ENCODE peak calls at places on chromosomes 3 and 15, in eight cellular contexts. One of them, this sample, is unnamed.

GRCh38 chr3:14019459-14019858 is 105.2 kb downstream of the CHCHD4 start:
- DNase-seq in HAP-1: no peak
- DNase-seq in upper lobe of left lung: no peak
- DNase-seq in CD4-positive, CD25-positive, alpha-beta regulatory T cell: no peak
- DNase-seq in AG09309: no peak
- DNase-seq in left ventricle myocardium inferior: no peak
- DNase-seq in cardiac fibroblast: no peak
- DNase-seq in right atrium auricular region: no peak
- DNase-seq in this sample: no peak

GRCh38 chr3:17119198-17120072 is 234.7 kb downstream of the PLCL2 start:
- DNase-seq in left ventricle myocardium inferior: no peak
- DNase-seq in AG09309: no peak
- DNase-seq in cardiac fibroblast: no peak
- DNase-seq in CD4-positive, CD25-positive, alpha-beta regulatory T cell: no peak
- DNase-seq in upper lobe of left lung: no peak
- DNase-seq in right atrium auricular region: no peak
- DNase-seq in HAP-1: no peak
- DNase-seq in this sample: no peak

GRCh38 chr3:53833650-53834049 is 12.6 kb downstream of the CHDH start:
- DNase-seq in HAP-1: no peak
- DNase-seq in CD4-positive, CD25-positive, alpha-beta regulatory T cell: no peak
- DNase-seq in upper lobe of left lung: peak
- DNase-seq in right atrium auricular region: no peak
- DNase-seq in left ventricle myocardium inferior: no peak
- DNase-seq in AG09309: no peak
- DNase-seq in cardiac fibroblast: no peak
- DNase-seq in this sample: no peak

GRCh38 chr15:82572311-82572710 is 32.1 kb upstream of the RPS17 start:
- DNase-seq in right atrium auricular region: no peak
- DNase-seq in cardiac fibroblast: no peak
- DNase-seq in AG09309: no peak
- DNase-seq in upper lobe of left lung: no peak
- DNase-seq in CD4-positive, CD25-positive, alpha-beta regulatory T cell: no peak
- DNase-seq in left ventricle myocardium inferior: no peak
- DNase-seq in HAP-1: no peak
- DNase-seq in this sample: no peak

GRCh38 chr3:14555835-14556234 is 15.7 kb upstream of the GRIP2 start:
- DNase-seq in CD4-positive, CD25-positive, alpha-beta regulatory T cell: no peak
- DNase-seq in cardiac fibroblast: no peak
- DNase-seq in HAP-1: peak
- DNase-seq in right atrium auricular region: no peak
- DNase-seq in AG09309: no peak
- DNase-seq in left ventricle myocardium inferior: peak
- DNase-seq in upper lobe of left lung: no peak
- DNase-seq in this sample: no peak

GRCh38 chr15:101042320-101042719 is 123.2 kb downstream of the LRRK1 start:
- DNase-seq in left ventricle myocardium inferior: no peak
- DNase-seq in AG09309: no peak
- DNase-seq in upper lobe of left lung: peak
- DNase-seq in cardiac fibroblast: no peak
- DNase-seq in right atrium auricular region: peak
- DNase-seq in HAP-1: no peak
- DNase-seq in CD4-positive, CD25-positive, alpha-beta regulatory T cell: no peak
- DNase-seq in this sample: no peak

GRCh38 chr3:52472239-52472783 is 16.9 kb downstream of the NISCH start:
- DNase-seq in HAP-1: no peak
- DNase-seq in upper lobe of left lung: no peak
- DNase-seq in right atrium auricular region: no peak
- DNase-seq in CD4-positive, CD25-positive, alpha-beta regulatory T cell: no peak
- DNase-seq in left ventricle myocardium inferior: no peak
- DNase-seq in AG09309: no peak
- DNase-seq in cardiac fibroblast: no peak
- DNase-seq in this sample: no peak

GRCh38 chr3:4813855-4814254 is 165.4 kb upstream of the BHLHE40 start:
- DNase-seq in right atrium auricular region: no peak
- DNase-seq in left ventricle myocardium inferior: no peak
- DNase-seq in CD4-positive, CD25-positive, alpha-beta regulatory T cell: no peak
- DNase-seq in upper lobe of left lung: no peak
- DNase-seq in cardiac fibroblast: no peak
- DNase-seq in HAP-1: no peak
- DNase-seq in AG09309: no peak
- DNase-seq in this sample: no peak

GRCh38 chr15:39300451-39301153 is 280.3 kb upstream of the THBS1 start:
- DNase-seq in right atrium auricular region: no peak
- DNase-seq in AG09309: no peak
- DNase-seq in CD4-positive, CD25-positive, alpha-beta regulatory T cell: no peak
- DNase-seq in upper lobe of left lung: no peak
- DNase-seq in HAP-1: no peak
- DNase-seq in cardiac fibroblast: peak
- DNase-seq in left ventricle myocardium inferior: no peak
- DNase-seq in this sample: peak

GRCh38 chr3:183295211-183295610 is 42.2 kb downstream of the B3GNT5 start:
- DNase-seq in AG09309: peak
- DNase-seq in cardiac fibroblast: peak
- DNase-seq in upper lobe of left lung: peak
- DNase-seq in CD4-positive, CD25-positive, alpha-beta regulatory T cell: no peak
- DNase-seq in right atrium auricular region: no peak
- DNase-seq in HAP-1: no peak
- DNase-seq in left ventricle myocardium inferior: no peak
- DNase-seq in this sample: peak

GRCh38 chr15:41574158-41574557 is 15.1 kb downstream of the TYRO3 start:
- DNase-seq in HAP-1: no peak
- DNase-seq in left ventricle myocardium inferior: no peak
- DNase-seq in cardiac fibroblast: no peak
- DNase-seq in CD4-positive, CD25-positive, alpha-beta regulatory T cell: no peak
- DNase-seq in AG09309: no peak
- DNase-seq in right atrium auricular region: no peak
- DNase-seq in upper lobe of left lung: no peak
- DNase-seq in this sample: no peak

GRCh38 chr3:136617123-136617700 is 135.0 kb downstream of the STAG1 start:
- DNase-seq in cardiac fibroblast: no peak
- DNase-seq in left ventricle myocardium inferior: no peak
- DNase-seq in AG09309: no peak
- DNase-seq in CD4-positive, CD25-positive, alpha-beta regulatory T cell: no peak
- DNase-seq in right atrium auricular region: no peak
- DNase-seq in upper lobe of left lung: no peak
- DNase-seq in HAP-1: no peak
- DNase-seq in this sample: no peak

GRCh38 chr3:182533394-182533793 is 259.9 kb upstream of the ATP11B start:
- DNase-seq in right atrium auricular region: no peak
- DNase-seq in HAP-1: peak
- DNase-seq in cardiac fibroblast: no peak
- DNase-seq in AG09309: no peak
- DNase-seq in upper lobe of left lung: no peak
- DNase-seq in left ventricle myocardium inferior: no peak
- DNase-seq in CD4-positive, CD25-positive, alpha-beta regulatory T cell: no peak
- DNase-seq in this sample: peak

DNA sequence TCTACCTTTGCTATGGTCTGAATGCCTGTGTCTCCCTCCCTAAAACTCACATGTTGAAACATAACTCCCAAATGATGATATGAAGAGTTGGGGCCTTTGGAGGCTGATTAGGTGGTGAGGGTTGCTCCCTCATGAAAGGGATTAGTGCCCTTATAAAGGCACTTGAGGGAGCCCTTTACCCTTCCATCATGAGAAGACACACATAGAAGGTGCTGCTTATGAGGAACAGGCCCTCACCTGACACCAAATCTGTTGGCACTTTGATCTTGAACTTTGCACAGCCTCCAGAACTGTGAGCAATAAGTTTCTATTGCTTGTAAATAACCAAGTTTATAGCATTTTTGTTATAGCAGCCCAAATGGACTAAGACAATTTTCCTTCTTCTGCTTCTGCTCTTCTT is 76.2 kb upstream of the ADAMTS9 start:
- DNase-seq in upper lobe of left lung: no peak
- DNase-seq in cardiac fibroblast: no peak
- DNase-seq in HAP-1: no peak
- DNase-seq in right atrium auricular region: no peak
- DNase-seq in AG09309: no peak
- DNase-seq in left ventricle myocardium inferior: no peak
- DNase-seq in CD4-positive, CD25-positive, alpha-beta regulatory T cell: no peak
- DNase-seq in this sample: peak
- H3K4me3 ChIP-seq in upper lobe of left lung: no peak
- H3K4me3 ChIP-seq in cardiac fibroblast: no peak
- H3K4me3 ChIP-seq in HAP-1: no peak
- H3K4me3 ChIP-seq in right atrium auricular region: no peak
- H3K4me3 ChIP-seq in AG09309: no peak
- H3K4me3 ChIP-seq in left ventricle myocardium inferior: no peak
- H3K4me3 ChIP-seq in CD4-positive, CD25-positive, alpha-beta regulatory T cell: no peak
- H3K4me3 ChIP-seq in this sample: no peak

DNA sequence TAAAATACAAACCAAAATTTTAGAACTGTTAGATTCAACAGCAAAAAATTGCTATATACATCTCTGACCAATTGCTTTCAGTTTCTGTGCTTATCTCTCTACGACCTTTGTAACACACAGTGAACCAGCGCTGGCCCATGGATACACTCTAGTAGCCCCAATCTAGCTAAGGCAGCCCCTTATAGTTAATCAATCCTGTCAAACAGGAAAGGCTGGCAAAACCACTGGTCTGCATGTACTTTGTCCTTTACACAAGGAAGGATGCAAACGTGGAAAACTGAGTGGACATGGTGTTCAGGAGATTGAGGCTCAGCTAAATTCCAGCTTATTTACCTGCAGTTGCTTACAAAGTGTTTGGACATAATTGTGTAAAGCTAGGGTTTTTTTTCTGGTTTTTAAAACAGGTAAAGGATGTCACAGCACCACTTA is 25.9 kb downstream of the ADGRG7 start:
- DNase-seq in HAP-1: no peak
- DNase-seq in right atrium auricular region: no peak
- DNase-seq in left ventricle myocardium inferior: no peak
- DNase-seq in CD4-positive, CD25-positive, alpha-beta regulatory T cell: no peak
- DNase-seq in upper lobe of left lung: no peak
- DNase-seq in AG09309: no peak
- DNase-seq in cardiac fibroblast: no peak
- DNase-seq in this sample: no peak
- H3K4me3 ChIP-seq in HAP-1: no peak
- H3K4me3 ChIP-seq in right atrium auricular region: no peak
- H3K4me3 ChIP-seq in left ventricle myocardium inferior: no peak
- H3K4me3 ChIP-seq in CD4-positive, CD25-positive, alpha-beta regulatory T cell: no peak
- H3K4me3 ChIP-seq in upper lobe of left lung: no peak
- H3K4me3 ChIP-seq in AG09309: no peak
- H3K4me3 ChIP-seq in cardiac fibroblast: no peak
- H3K4me3 ChIP-seq in this sample: no peak

GRCh38 chr3:112640864-112641751 is at the start of gene CCDC80:
- DNase-seq in HAP-1: peak
- DNase-seq in right atrium auricular region: no peak
- DNase-seq in CD4-positive, CD25-positive, alpha-beta regulatory T cell: no peak
- DNase-seq in cardiac fibroblast: peak
- DNase-seq in left ventricle myocardium inferior: no peak
- DNase-seq in AG09309: peak
- DNase-seq in upper lobe of left lung: no peak
- DNase-seq in this sample: peak
- H3K4me3 ChIP-seq in HAP-1: peak
- H3K4me3 ChIP-seq in right atrium auricular region: peak
- H3K4me3 ChIP-seq in CD4-positive, CD25-positive, alpha-beta regulatory T cell: no peak
- H3K4me3 ChIP-seq in cardiac fibroblast: peak
- H3K4me3 ChIP-seq in left ventricle myocardium inferior: peak
- H3K4me3 ChIP-seq in AG09309: peak
- H3K4me3 ChIP-seq in upper lobe of left lung: peak
- H3K4me3 ChIP-seq in this sample: peak

GRCh38 chr3:128557531-128558280 is 64.7 kb upstream of the GATA2 start:
- DNase-seq in cardiac fibroblast: no peak
- DNase-seq in right atrium auricular region: no peak
- DNase-seq in left ventricle myocardium inferior: no peak
- DNase-seq in upper lobe of left lung: no peak
- DNase-seq in HAP-1: no peak
- DNase-seq in CD4-positive, CD25-positive, alpha-beta regulatory T cell: no peak
- DNase-seq in AG09309: no peak
- DNase-seq in this sample: no peak
- H3K4me3 ChIP-seq in cardiac fibroblast: no peak
- H3K4me3 ChIP-seq in right atrium auricular region: no peak
- H3K4me3 ChIP-seq in left ventricle myocardium inferior: no peak
- H3K4me3 ChIP-seq in upper lobe of left lung: no peak
- H3K4me3 ChIP-seq in HAP-1: no peak
- H3K4me3 ChIP-seq in CD4-positive, CD25-positive, alpha-beta regulatory T cell: no peak
- H3K4me3 ChIP-seq in AG09309: no peak
- H3K4me3 ChIP-seq in this sample: no peak

GRCh38 chr15:66707310-66708160 is 5.5 kb downstream of the SMAD6 start:
- DNase-seq in left ventricle myocardium inferior: peak
- DNase-seq in right atrium auricular region: no peak
- DNase-seq in cardiac fibroblast: peak
- DNase-seq in AG09309: no peak
- DNase-seq in HAP-1: peak
- DNase-seq in upper lobe of left lung: peak
- DNase-seq in CD4-positive, CD25-positive, alpha-beta regulatory T cell: no peak
- DNase-seq in this sample: no peak
- H3K4me3 ChIP-seq in left ventricle myocardium inferior: peak
- H3K4me3 ChIP-seq in right atrium auricular region: peak
- H3K4me3 ChIP-seq in cardiac fibroblast: peak
- H3K4me3 ChIP-seq in AG09309: peak
- H3K4me3 ChIP-seq in HAP-1: no peak
- H3K4me3 ChIP-seq in upper lobe of left lung: peak
- H3K4me3 ChIP-seq in CD4-positive, CD25-positive, alpha-beta regulatory T cell: no peak
- H3K4me3 ChIP-seq in this sample: no peak

DNA sequence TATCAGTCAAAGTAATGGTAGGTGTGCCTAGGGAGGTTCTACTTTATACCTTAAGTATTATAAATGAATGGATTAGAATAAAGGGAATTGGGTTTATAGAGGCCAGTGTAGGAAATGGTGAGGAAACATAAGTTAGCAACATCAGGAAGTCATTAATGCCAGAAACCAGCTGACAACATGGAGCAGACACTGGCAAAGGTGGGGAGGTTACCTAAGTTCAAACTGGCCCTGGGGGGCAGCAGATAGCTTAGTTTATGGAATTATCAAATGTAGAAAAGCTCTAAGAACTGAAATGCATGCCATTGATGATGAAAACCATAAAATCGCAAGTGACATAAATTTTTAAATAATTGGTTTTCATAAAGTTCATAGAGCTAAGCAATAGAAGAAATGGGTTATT is 498.6 kb downstream of the NAALADL2 start:
- DNase-seq in cardiac fibroblast: no peak
- DNase-seq in HAP-1: no peak
- DNase-seq in right atrium auricular region: no peak
- DNase-seq in left ventricle myocardium inferior: no peak
- DNase-seq in AG09309: no peak
- DNase-seq in CD4-positive, CD25-positive, alpha-beta regulatory T cell: no peak
- DNase-seq in upper lobe of left lung: no peak
- DNase-seq in this sample: no peak
- H3K4me3 ChIP-seq in cardiac fibroblast: no peak
- H3K4me3 ChIP-seq in HAP-1: no peak
- H3K4me3 ChIP-seq in right atrium auricular region: no peak
- H3K4me3 ChIP-seq in left ventricle myocardium inferior: no peak
- H3K4me3 ChIP-seq in AG09309: no peak
- H3K4me3 ChIP-seq in CD4-positive, CD25-positive, alpha-beta regulatory T cell: no peak
- H3K4me3 ChIP-seq in upper lobe of left lung: no peak
- H3K4me3 ChIP-seq in this sample: no peak